ENCODE peak calls at places on chromosomes 6 and 20, in seven cellular contexts. W, Q, G, A, K, H and R are unnamed samples.

GRCh38 chr6:82183642-82184282 is 63.8 kb downstream of the IBTK start:
- DNase-seq in Q (no peak), K (no peak), W (no peak), H (no peak), A (no peak), G (no peak), R (no peak)

GRCh38 chr20:11101243-11101642 is 427.4 kb upstream of the JAG1 start:
- DNase-seq in Q (no peak), G (no peak), W (no peak), A (no peak), H (peak; percentile 67), K (no peak), R (no peak)

GRCh38 chr20:48632017-48632824 is 195.6 kb downstream of the PREX1 start:
- DNase-seq in W (no peak), K (no peak), G (no peak), Q (no peak), H (no peak), A (peak; percentile 63), R (no peak)

GRCh38 chr6:157014871-157015270 is 237.7 kb downstream of the ARID1B start:
- DNase-seq in G (no peak), W (no peak), H (no peak), A (no peak), K (no peak), Q (no peak), R (no peak)

GRCh38 chr20:17399303-17399985 is 131.7 kb downstream of the BFSP1 start:
- DNase-seq in A (no peak), Q (no peak), G (no peak), K (no peak), H (no peak), W (no peak), R (no peak)

GRCh38 chr20:49452011-49452482 is 30.4 kb downstream of the KCNB1 start:
- DNase-seq in Q (no peak), W (peak; percentile 52), G (no peak), K (no peak), A (no peak), H (no peak), R (no peak)

GRCh38 chr6:44222987-44223470 is 366 bp upstream of the SLC29A1 start:
- DNase-seq in K (no peak), W (no peak), Q (no peak), A (no peak), G (no peak), H (no peak), R (no peak)

GRCh38 chr6:38982470-38982869 is 66.1 kb upstream of the GLP1R start:
- DNase-seq in W (no peak), G (no peak), K (no peak), A (no peak), H (no peak), Q (no peak), R (no peak)

GRCh38 chr6:170080169-170080827 is 210.6 kb downstream of the DLL1 start:
- DNase-seq in Q (peak; percentile 43), H (no peak), W (no peak), G (peak; percentile 19), A (peak; percentile 70), K (peak; percentile 6), R (no peak)

GRCh38 chr20:48823960-48824497 is 3.8 kb downstream of the PREX1 start:
- DNase-seq in G (no peak), H (peak; percentile 65), K (no peak), Q (no peak), A (no peak), W (no peak), R (peak; percentile 46)

GRCh38 chr6:11378639-11379038 is 146.2 kb upstream of the NEDD9 start:
- DNase-seq in A (no peak), H (no peak), G (no peak), W (no peak), K (no peak), Q (no peak), R (no peak)

GRCh38 chr20:23152902-23153301 is 66.8 kb upstream of the CD93 start:
- DNase-seq in G (no peak), H (no peak), K (no peak), W (no peak), A (no peak), Q (no peak), R (no peak)

GRCh38 chr6:92906385-92906784 is 513.0 kb downstream of the EPHA7 start:
- DNase-seq in G (no peak), H (no peak), A (no peak), W (no peak), K (no peak), Q (no peak), R (no peak)

GRCh38 chr6:106122306-106122940 is 36.3 kb downstream of the PRDM1 start:
- DNase-seq in A (no peak), K (no peak), Q (no peak), G (no peak), W (no peak), H (no peak), R (no peak)

GRCh38 chr20:18738055-18738454 is 75.5 kb upstream of the SCP2D1 start:
- DNase-seq in G (peak; percentile 54), Q (no peak), H (no peak), K (no peak), A (no peak), W (no peak), R (peak; percentile 25)

GRCh38 chr20:9736373-9736772 is 102.5 kb downstream of the PAK5 start:
- DNase-seq in Q (no peak), H (no peak), G (no peak), W (no peak), A (no peak), K (no peak), R (no peak)

GRCh38 chr6:111701146-111701545 is 95.5 kb upstream of the TRAF3IP2 start:
- DNase-seq in G (no peak), A (no peak), Q (no peak), W (no peak), K (no peak), H (no peak), R (no peak)

GRCh38 chr20:57498425-57499400 is 26.2 kb downstream of the CTCFL start:
- DNase-seq in A (no peak), K (no peak), H (peak; percentile 7), W (no peak), G (no peak), Q (no peak), R (no peak)

DNA sequence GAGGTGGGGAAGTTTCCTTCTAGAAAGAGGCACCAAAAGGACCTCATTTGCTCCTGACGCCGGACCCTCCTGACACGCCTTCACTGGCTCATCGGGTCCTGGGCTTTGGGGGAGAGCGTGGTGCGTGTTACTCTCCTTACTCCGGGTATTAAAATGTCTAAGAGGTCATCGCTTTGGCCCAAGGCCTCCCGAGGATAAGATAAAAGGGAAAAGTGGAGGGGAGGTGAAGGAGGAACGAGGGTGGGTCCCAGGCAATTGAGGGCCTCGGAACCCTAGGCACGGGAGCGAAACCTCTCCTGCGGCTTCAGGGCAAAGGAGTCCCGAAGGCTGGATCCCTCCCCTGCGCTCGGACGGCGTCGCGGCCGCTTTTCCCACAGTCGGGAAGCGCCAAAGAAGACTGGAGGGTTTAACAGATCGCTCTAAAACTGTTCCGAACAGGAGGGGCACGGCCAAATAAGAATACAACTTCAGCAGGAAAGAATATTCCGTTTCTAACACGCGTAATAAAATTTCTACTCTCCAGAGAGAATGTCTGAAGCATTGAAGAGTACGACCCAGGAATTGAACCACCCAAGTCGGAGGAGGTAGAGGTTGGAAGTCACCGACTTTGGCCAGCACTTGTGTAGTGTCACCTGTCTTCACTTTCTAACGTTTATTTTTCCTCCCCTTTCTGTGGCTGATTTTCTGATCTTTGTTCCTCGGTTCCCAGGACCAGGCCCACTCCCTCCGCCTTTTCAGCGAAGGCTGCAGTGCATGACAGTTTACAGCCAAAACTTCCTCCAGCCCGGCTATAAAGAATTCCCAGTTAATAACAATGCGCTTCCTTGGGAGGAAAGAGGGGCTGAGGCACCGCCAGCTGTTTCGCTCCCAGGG is 2.1 kb upstream of the TBXT start:
- DNase-seq in G (no peak), H (no peak), W (no peak), A (no peak), K (no peak), Q (no peak), R (no peak)
- H3K27me3 ChIP-seq in G (peaks cover 73% of the 10 kb centered on the region), H (peaks cover 76% of the 10 kb centered on the region), W (no peaks in the 10 kb centered on the region), A (peaks cover 58% of the 10 kb centered on the region), K (peaks cover 6% of the 10 kb centered on the region), Q (no peaks in the 10 kb centered on the region), R (peaks cover 8% of the 10 kb centered on the region)

GRCh38 chr20:62651285-62652021 is 9.2 kb downstream of the SLCO4A1 start:
- DNase-seq in W (peak; percentile 70), A (peak; percentile 92), G (peak; percentile 64), Q (no peak), K (peak; percentile 56), H (peak; percentile 49), R (no peak)
- H3K4me3 ChIP-seq in W (no peak overlapping the region), A (peak overlapping the region; percentile 20), G (no peak overlapping the region), Q (peak overlapping the region; percentile 40), K (no peak overlapping the region), H (no peak overlapping the region), R (no peak overlapping the region)

DNA sequence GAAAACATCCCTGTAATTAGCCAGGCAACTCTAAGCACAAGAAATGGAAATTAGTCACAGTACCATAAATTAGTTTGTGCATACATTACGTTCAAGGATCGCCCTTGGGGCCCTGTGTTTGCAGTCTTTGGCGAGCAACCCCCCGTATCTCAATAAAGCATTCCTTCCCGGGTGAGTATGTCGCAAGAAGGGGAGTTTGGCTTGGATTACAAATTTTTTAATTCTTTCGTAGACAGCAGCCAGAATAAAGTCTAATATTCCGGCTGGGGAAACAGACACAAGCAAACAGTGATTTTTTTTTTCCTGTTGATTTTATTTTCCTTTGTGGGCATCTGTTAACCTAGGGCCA is 85.5 kb downstream of the LINC00237 start:
- DNase-seq in G (no peak), Q (no peak), K (no peak), H (no peak), A (no peak), W (peak; percentile 34), R (no peak)
- H3K27me3 ChIP-seq in G (peaks cover 5% of the 10 kb centered on the region), Q (no peaks in the 10 kb centered on the region), K (no peaks in the 10 kb centered on the region), H (no peaks in the 10 kb centered on the region), A (peaks cover 9% of the 10 kb centered on the region), W (no peaks in the 10 kb centered on the region), R (no peaks in the 10 kb centered on the region)

GRCh38 chr20:62979310-62979709 is 26.8 kb downstream of the SLC17A9 start:
- DNase-seq in K (no peak), Q (no peak), H (no peak), A (no peak), W (no peak), G (no peak), R (no peak)

GRCh38 chr20:62980970-62981369 is 25.8 kb downstream of the BHLHE23 start:
- DNase-seq in Q (no peak), A (no peak), G (no peak), H (no peak), K (no peak), W (no peak), R (no peak)

GRCh38 chr20:62978559-62978938 is 26.0 kb downstream of the SLC17A9 start:
- DNase-seq in A (no peak), Q (no peak), H (no peak), G (no peak), W (no peak), K (no peak), R (no peak)

GRCh38 chr20:62980380-62980960 is 26.3 kb downstream of the BHLHE23 start:
- DNase-seq in K (no peak), A (no peak), H (no peak), W (no peak), G (no peak), Q (no peak), R (peak; percentile 5)

DNA sequence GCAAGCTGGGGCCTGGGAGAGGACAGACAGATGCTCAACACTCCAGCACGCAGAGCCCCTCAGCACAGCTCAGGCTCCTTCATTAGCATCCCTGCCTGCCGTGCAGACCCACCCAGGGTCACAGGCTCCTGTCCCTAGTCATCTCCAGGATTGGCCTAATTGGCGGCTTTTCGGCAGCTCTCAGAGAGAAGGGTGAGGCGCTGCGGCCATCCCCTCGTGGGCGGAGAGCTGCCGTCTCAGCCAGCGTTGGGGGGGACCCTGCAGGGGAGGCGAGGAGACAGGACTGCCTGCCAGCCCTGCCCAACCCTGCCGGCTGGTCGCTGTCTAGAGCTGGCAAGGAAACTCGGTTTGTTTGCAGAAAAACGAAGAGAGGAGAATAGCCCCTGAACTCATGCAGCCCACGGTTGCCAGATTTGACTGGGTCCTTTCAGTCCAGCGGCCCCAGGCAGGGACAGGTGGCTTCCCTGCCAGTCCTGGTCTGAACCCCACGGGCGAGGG is 26.8 kb downstream of the BHLHE23 start:
- DNase-seq in Q (no peak), G (no peak), W (no peak), H (no peak), K (no peak), A (no peak), R (no peak)
- H3K4me3 ChIP-seq in Q (no peak overlapping the region), G (no peak overlapping the region), W (no peak overlapping the region), H (no peak overlapping the region), K (no peak overlapping the region), A (no peak overlapping the region), R (no peak overlapping the region)